ENCODE peak calls at places on chromosomes 4 and X, in five cellular contexts. Z is HepG2, R is HEK293T, I is SK-N-SH, Q is K562. T is an unnamed sample.

GRCh38 chr4:133081246-133081645 is 67.8 kb upstream of the PCDH10 start:
- DNase-seq in Z (peak; percentile 18), R (peak; percentile 9), I (no peak), Q (no peak), T (no peak)

GRCh38 chr4:151850751-151851150 is 89.9 kb upstream of the GATB start:
- DNase-seq in Z (no peak), R (no peak), I (no peak), Q (no peak), T (no peak)

GRCh38 chr4:87716350-87717041 is 66.4 kb downstream of the DMP1 start:
- DNase-seq in Z (no peak), R (no peak), I (no peak), Q (no peak), T (no peak)

GRCh38 chrX:100587846-100588245 is 3.1 kb downstream of the TNMD start:
- DNase-seq in Z (no peak), R (no peak), I (no peak), Q (no peak), T (no peak)

GRCh38 chrX:150944233-150944632 is 38.9 kb upstream of the HMGB3 start:
- DNase-seq in Z (no peak), R (no peak), I (no peak), Q (no peak), T (no peak)

GRCh38 chr4:5852806-5853205 is 40.1 kb downstream of the CRMP1 start:
- DNase-seq in Z (no peak), R (no peak), I (no peak), Q (no peak), T (no peak)

GRCh38 chrX:135977611-135978010 is 3.8 kb upstream of the MMGT1 start:
- DNase-seq in Z (no peak), R (no peak), I (no peak), Q (no peak), T (no peak)

GRCh38 chr4:114659386-114660008 is 60.9 kb downstream of the UGT8 start:
- DNase-seq in Z (peak; percentile 42), R (peak; percentile 74), I (peak; percentile 60), Q (peak; percentile 23), T (peak; percentile 32)

GRCh38 chr4:47640911-47641310 is 155.8 kb downstream of the ATP10D start:
- DNase-seq in Z (no peak), R (no peak), I (no peak), Q (no peak), T (no peak)

GRCh38 chrX:3820170-3820569 is 106.7 kb upstream of the PRKX start:
- DNase-seq in Z (no peak), R (no peak), I (no peak), Q (no peak), T (no peak)

GRCh38 chr4:62881901-62882300 is 1527.3 kb downstream of the TECRL start:
- DNase-seq in Z (no peak), R (no peak), I (no peak), Q (no peak), T (no peak)

GRCh38 chrX:153851981-153852380 is 21.6 kb upstream of the PDZD4 start:
- DNase-seq in Z (no peak), R (no peak), I (no peak), Q (no peak), T (no peak)

GRCh38 chr4:14835288-14835687 is 167.0 kb upstream of the CPEB2 start:
- DNase-seq in Z (no peak), R (no peak), I (no peak), Q (no peak), T (no peak)

GRCh38 chrX:118423558-118423957 is 72.1 kb upstream of the DOCK11 start:
- DNase-seq in Z (no peak), R (no peak), I (no peak), Q (no peak), T (peak; percentile 24)

GRCh38 chr4:173526724-173527102 is 3.3 kb downstream of the HAND2 start:
- DNase-seq in Z (no peak), R (no peak), I (peak; percentile 27), Q (no peak), T (no peak)

GRCh38 chr4:76434901-76435688 is at the start of gene SHROOM3:
- DNase-seq in Z (no peak), R (no peak), I (no peak), Q (no peak), T (no peak)

GRCh38 chrX:113473418-113473817 is 632.8 kb upstream of the AMOT start:
- DNase-seq in Z (no peak), R (no peak), I (no peak), Q (no peak), T (no peak)

GRCh38 chrX:31236231-31236630 is 164.4 kb upstream of the FTHL17 start:
- DNase-seq in Z (no peak), R (no peak), I (no peak), Q (no peak), T (no peak)

GRCh38 chr4:85086721-85087120 is 120.2 kb upstream of the WDFY3 start:
- DNase-seq in Z (no peak), R (no peak), I (no peak), Q (no peak), T (no peak)

GRCh38 chrX:109125304-109125703 is 356.6 kb downstream of the GUCY2F start:
- DNase-seq in Z (no peak), R (no peak), I (no peak), Q (no peak), T (no peak)

GRCh38 chrX:119181491-119181890 is 53.9 kb upstream of the KIAA1210 start:
- DNase-seq in Z (peak; percentile 12), R (peak; percentile 34), I (no peak), Q (no peak), T (no peak)

GRCh38 chrX:133980406-133980805 is 5.0 kb downstream of the GPC3 start:
- DNase-seq in Z (no peak), R (no peak), I (no peak), Q (no peak), T (no peak)

GRCh38 chr4:152778656-152779512 is 646 bp downstream of the TIGD4 start:
- DNase-seq in Z (peak; percentile 3), R (peak; percentile 17), I (peak; percentile 43), Q (no peak), T (no peak)

GRCh38 chr4:122604146-122604545 is 16.7 kb downstream of the IL21 start:
- DNase-seq in Z (no peak), R (no peak), I (no peak), Q (no peak), T (no peak)

DNA sequence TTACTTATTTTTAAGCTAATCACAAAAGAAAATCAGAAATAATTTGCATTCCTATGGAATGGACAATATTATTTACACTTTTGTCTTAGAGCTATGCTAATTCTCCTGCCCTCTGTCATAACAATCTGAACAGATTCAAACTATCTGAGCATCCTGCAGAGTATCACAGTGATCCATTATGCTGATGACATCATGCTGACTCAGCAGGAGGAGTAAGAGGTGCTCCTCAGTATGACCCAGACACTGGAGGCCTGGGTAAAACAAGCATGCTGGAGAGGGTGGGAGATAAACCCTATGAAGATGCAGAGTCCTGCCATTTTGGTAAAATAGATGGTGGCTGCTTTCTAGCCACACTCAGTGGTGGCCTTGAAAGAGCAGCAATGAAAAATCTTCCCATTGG is 24.5 kb downstream of the ETNPPL start:
- DNase-seq in Z (no peak), R (no peak), I (no peak), Q (peak; percentile 15), T (no peak)
- TF ChIP-seq FOXM1 in Z (no peak), R (no peak), I (no peak), Q (no peak), T (no peak)

DNA sequence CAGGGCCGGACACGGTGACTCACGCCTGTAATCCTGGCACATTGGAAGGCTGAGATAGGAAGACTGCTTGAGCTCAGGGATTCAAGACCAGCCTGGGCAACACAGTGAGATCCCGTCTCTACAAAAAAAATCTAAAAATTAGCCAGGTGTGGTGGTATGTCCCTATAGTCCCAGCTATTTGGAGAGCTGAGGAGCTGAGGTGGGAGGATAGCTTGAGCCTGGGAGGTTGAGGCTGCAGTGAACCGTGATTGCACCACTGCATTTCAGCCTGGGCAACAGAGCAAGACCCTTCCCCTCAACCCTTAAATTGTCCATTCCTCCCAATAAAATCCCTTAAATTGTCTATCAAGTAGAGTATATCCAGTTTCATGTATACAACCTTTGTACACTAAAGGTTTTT is 17.0 kb downstream of the OTUD6A start:
- DNase-seq in Z (no peak), R (no peak), I (no peak), Q (no peak), T (no peak)
- TF ChIP-seq FOXM1 in Z (no peak), R (no peak), I (no peak), Q (no peak), T (no peak)

GRCh38 chr4:185721190-185721948 is 90.6 kb downstream of the SORBS2 start:
- DNase-seq in Z (peak; percentile 68), R (no peak), I (no peak), Q (no peak), T (no peak)
- TF ChIP-seq FOXM1 in Z (no peak), R (no peak), I (no peak), Q (no peak), T (no peak)

GRCh38 chrX:47191331-47191730 is 2.3 kb upstream of the UBA1 start:
- DNase-seq in Z (no peak), R (no peak), I (no peak), Q (no peak), T (no peak)
- TF ChIP-seq FOXM1 in Z (no peak), R (no peak), I (no peak), Q (no peak), T (no peak)

GRCh38 chrX:43581167-43581566 is 74.9 kb upstream of the MAOA start:
- DNase-seq in Z (no peak), R (no peak), I (no peak), Q (no peak), T (no peak)
- TF ChIP-seq FOXM1 in Z (no peak), R (no peak), I (no peak), Q (no peak), T (no peak)

GRCh38 chr4:19721587-19721986 is 530.1 kb upstream of the SLIT2 start:
- DNase-seq in Z (no peak), R (no peak), I (no peak), Q (no peak), T (no peak)

GRCh38 chr4:19727141-19727540 is 524.6 kb upstream of the SLIT2 start:
- DNase-seq in Z (no peak), R (no peak), I (no peak), Q (no peak), T (no peak)

GRCh38 chr4:19725130-19725529 is 526.6 kb upstream of the SLIT2 start:
- DNase-seq in Z (no peak), R (no peak), I (no peak), Q (no peak), T (no peak)

GRCh38 chr4:19722404-19722803 is 529.3 kb upstream of the SLIT2 start:
- DNase-seq in Z (no peak), R (no peak), I (no peak), Q (no peak), T (no peak)
- TF ChIP-seq FOXM1 in Z (no peak), R (no peak), I (no peak), Q (no peak), T (no peak)

DNA sequence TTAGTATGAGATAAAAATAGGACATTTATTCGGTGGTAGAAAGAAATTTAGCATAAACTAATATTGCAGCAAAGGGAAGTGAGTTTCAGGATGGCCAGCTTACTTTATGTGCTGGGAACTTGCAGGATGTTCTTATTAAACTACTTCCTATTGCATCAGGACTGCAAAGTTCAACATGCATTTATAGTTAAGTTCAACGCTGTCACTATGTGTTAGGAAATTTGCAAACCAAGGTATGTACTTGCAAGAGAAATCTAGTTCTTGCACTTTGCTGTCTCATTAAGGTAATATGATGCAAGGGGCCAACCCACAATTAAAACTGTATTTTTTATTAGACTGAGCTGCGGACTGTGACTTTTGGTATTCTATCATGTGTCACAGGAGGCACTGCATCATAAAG is 1525.8 kb upstream of the TENM3 start:
- DNase-seq in Z (no peak), R (no peak), I (no peak), Q (no peak), T (no peak)
- TF ChIP-seq FOXM1 in Z (no peak), R (no peak), I (no peak), Q (no peak), T (no peak)